ENCODE peak calls at places on chromosomes 1 and 21, in four cellular contexts. I, N, M and R are unnamed samples.

GRCh38 chr1:239387304-239388231 is 1.2 kb downstream of the CHRM3 start:
- DNase-seq in M (no peak), I (no peak), N (no peak), R (no peak)

GRCh38 chr1:26302733-26303405 is 3.6 kb downstream of the UBXN11 start:
- DNase-seq in I (peak), N (no peak), M (no peak), R (no peak)

GRCh38 chr1:205496661-205497060 is 7.8 kb upstream of the CDK18 start:
- DNase-seq in I (no peak), M (no peak), N (no peak), R (no peak)

GRCh38 chr1:160209656-160210046 is 4.5 kb downstream of the PEA15 start:
- DNase-seq in N (no peak), I (no peak), M (no peak), R (no peak)

GRCh38 chr1:111802110-111802509 is 46.4 kb downstream of the DDX20 start:
- DNase-seq in I (no peak), M (no peak), N (no peak), R (no peak)

GRCh38 chr1:48492392-48492791 is 20.4 kb upstream of the SPATA6 start:
- DNase-seq in N (no peak), I (peak), M (no peak), R (no peak)

GRCh38 chr1:226108935-226109828 is 46.7 kb downstream of the H3-3A start:
- DNase-seq in M (no peak), N (no peak), I (no peak), R (no peak)

GRCh38 chr1:151401125-151401788 is 1.9 kb downstream of the PSMB4 start:
- DNase-seq in M (no peak), I (no peak), N (no peak), R (no peak)

GRCh38 chr1:42231253-42231652 is 66.7 kb upstream of the GUCA2A start:
- DNase-seq in N (no peak), I (no peak), M (no peak), R (no peak)

GRCh38 chr1:223035724-223036478 is 107.1 kb downstream of the TLR5 start:
- DNase-seq in M (no peak), N (no peak), I (no peak), R (no peak)

GRCh38 chr1:101520302-101520701 is 283.5 kb downstream of the S1PR1 start:
- DNase-seq in N (no peak), M (peak), I (peak), R (peak)

GRCh38 chr21:39649526-39649925 is 36.8 kb downstream of the B3GALT5 start:
- DNase-seq in I (no peak), M (no peak), N (no peak), R (no peak)

GRCh38 chr1:223732993-223733798 is 20.9 kb downstream of the CAPN2 start:
- DNase-seq in M (no peak), N (no peak), I (no peak), R (no peak)

GRCh38 chr1:37714226-37714625 is 21.9 kb downstream of the CDCA8 start:
- DNase-seq in M (no peak), I (no peak), N (no peak), R (no peak)

GRCh38 chr1:74714429-74715362 is 18.2 kb downstream of the CRYZ start:
- DNase-seq in M (no peak), I (no peak), N (no peak), R (no peak)

GRCh38 chr1:235074335-235075120 is 54.1 kb downstream of the TOMM20 start:
- DNase-seq in N (no peak), M (peak), I (peak), R (no peak)